ENCODE peak calls at places on chromosomes 5 and 9, in six cellular contexts. One of them, this sample, is unnamed.

GRCh38 chr9:109975574-109976327 is 195.8 kb downstream of the PALM2AKAP2 start:
- DNase-seq in foreskin fibroblast: peak
- DNase-seq in cardiac muscle cell: no peak
- DNase-seq in HCT116: no peak
- DNase-seq in fibroblast of pulmonary artery: peak
- DNase-seq in GM13977: no peak
- DNase-seq in this sample: no peak

GRCh38 chr5:177116631-177117373 is 16.8 kb upstream of the NSD1 start:
- DNase-seq in HCT116: no peak
- DNase-seq in cardiac muscle cell: no peak
- DNase-seq in GM13977: peak
- DNase-seq in foreskin fibroblast: peak
- DNase-seq in fibroblast of pulmonary artery: peak
- DNase-seq in this sample: peak

GRCh38 chr5:84816746-84817547 is 432.3 kb upstream of the EDIL3 start:
- DNase-seq in cardiac muscle cell: no peak
- DNase-seq in HCT116: no peak
- DNase-seq in foreskin fibroblast: no peak
- DNase-seq in fibroblast of pulmonary artery: peak
- DNase-seq in GM13977: no peak
- DNase-seq in this sample: no peak

GRCh38 chr5:180069589-180070247 is 1.8 kb downstream of the RNF130 start:
- DNase-seq in cardiac muscle cell: no peak
- DNase-seq in HCT116: no peak
- DNase-seq in GM13977: no peak
- DNase-seq in foreskin fibroblast: no peak
- DNase-seq in fibroblast of pulmonary artery: no peak
- DNase-seq in this sample: no peak

GRCh38 chr9:134355561-134356278 is 29.5 kb downstream of the RXRA start:
- DNase-seq in HCT116: no peak
- DNase-seq in fibroblast of pulmonary artery: no peak
- DNase-seq in foreskin fibroblast: no peak
- DNase-seq in cardiac muscle cell: peak
- DNase-seq in GM13977: no peak
- DNase-seq in this sample: no peak

GRCh38 chr9:36074870-36075532 is 38.3 kb downstream of the RECK start:
- DNase-seq in foreskin fibroblast: peak
- DNase-seq in GM13977: no peak
- DNase-seq in cardiac muscle cell: peak
- DNase-seq in fibroblast of pulmonary artery: peak
- DNase-seq in HCT116: no peak
- DNase-seq in this sample: no peak

GRCh38 chr5:155631116-155631515 is 617.6 kb downstream of the KIF4B start:
- DNase-seq in cardiac muscle cell: no peak
- DNase-seq in foreskin fibroblast: no peak
- DNase-seq in GM13977: no peak
- DNase-seq in fibroblast of pulmonary artery: no peak
- DNase-seq in HCT116: no peak
- DNase-seq in this sample: no peak

GRCh38 chr5:137561572-137561971 is 62.4 kb upstream of the SPOCK1 start:
- DNase-seq in HCT116: no peak
- DNase-seq in foreskin fibroblast: no peak
- DNase-seq in cardiac muscle cell: no peak
- DNase-seq in fibroblast of pulmonary artery: no peak
- DNase-seq in GM13977: no peak
- DNase-seq in this sample: no peak

GRCh38 chr5:124315746-124316415 is 430.6 kb downstream of the ZNF608 start:
- DNase-seq in GM13977: no peak
- DNase-seq in cardiac muscle cell: no peak
- DNase-seq in HCT116: no peak
- DNase-seq in foreskin fibroblast: peak
- DNase-seq in fibroblast of pulmonary artery: peak
- DNase-seq in this sample: no peak

DNA sequence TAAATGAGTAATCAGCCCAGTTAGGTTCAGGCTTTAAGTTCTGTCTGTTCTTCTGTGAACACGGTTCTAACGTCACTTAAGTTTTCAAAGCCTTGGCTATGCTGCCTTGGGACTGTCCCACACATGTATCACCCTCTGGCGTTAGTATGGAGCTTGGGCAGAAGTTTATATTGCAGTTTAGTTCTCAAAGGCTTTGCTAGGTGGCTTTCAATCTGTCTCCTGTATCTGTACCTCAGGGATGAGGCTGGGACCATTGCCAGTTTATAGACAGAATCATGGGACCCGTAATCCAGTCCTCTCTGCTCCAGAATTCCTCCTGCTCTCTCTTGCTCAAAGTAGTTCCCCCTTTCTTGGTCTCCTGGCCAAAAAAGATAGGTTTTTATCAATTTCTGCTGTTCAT is 12.1 kb downstream of the C9orf40 start:
- DNase-seq in HCT116: no peak
- DNase-seq in foreskin fibroblast: no peak
- DNase-seq in GM13977: no peak
- DNase-seq in cardiac muscle cell: no peak
- DNase-seq in fibroblast of pulmonary artery: peak
- DNase-seq in this sample: no peak
- TF ChIP-seq CTCF in HCT116: no peak
- TF ChIP-seq CTCF in foreskin fibroblast: no peak
- TF ChIP-seq CTCF in GM13977: no peak
- TF ChIP-seq CTCF in cardiac muscle cell: no peak
- TF ChIP-seq CTCF in fibroblast of pulmonary artery: peak
- TF ChIP-seq CTCF in this sample: no peak

DNA sequence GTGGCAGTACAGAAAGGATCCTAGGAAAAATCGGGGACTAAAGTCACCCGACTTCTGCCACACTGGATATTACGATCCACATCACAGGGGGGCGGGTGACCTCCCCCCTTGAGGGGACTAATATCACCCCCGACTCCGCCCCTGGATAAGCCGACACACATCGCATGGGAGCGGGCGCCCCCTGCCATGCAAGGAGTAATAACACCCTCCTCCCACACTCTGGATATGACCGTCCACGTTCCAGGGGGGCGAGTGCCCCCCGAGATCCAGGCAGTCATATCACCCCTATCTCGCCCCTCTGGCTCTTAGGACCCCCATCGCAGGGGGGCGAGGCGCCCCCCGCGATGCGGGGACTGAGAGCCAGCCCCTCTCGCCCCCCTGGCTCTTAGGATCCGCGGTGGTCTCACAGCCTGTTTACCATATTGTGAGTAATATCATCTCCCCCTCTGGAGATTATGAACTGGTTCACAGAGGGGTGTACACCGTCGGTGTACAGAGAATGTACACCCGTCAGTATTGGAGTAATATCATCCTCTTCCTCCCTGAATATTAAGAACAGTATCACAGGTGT is 423.0 kb downstream of the DIRAS2 start:
- DNase-seq in foreskin fibroblast: no peak
- DNase-seq in HCT116: no peak
- DNase-seq in fibroblast of pulmonary artery: no peak
- DNase-seq in cardiac muscle cell: peak
- DNase-seq in GM13977: peak
- DNase-seq in this sample: peak
- TF ChIP-seq CTCF in foreskin fibroblast: no peak
- TF ChIP-seq CTCF in HCT116: peak
- TF ChIP-seq CTCF in fibroblast of pulmonary artery: no peak
- TF ChIP-seq CTCF in cardiac muscle cell: no peak
- TF ChIP-seq CTCF in GM13977: peak
- TF ChIP-seq CTCF in this sample: peak

DNA sequence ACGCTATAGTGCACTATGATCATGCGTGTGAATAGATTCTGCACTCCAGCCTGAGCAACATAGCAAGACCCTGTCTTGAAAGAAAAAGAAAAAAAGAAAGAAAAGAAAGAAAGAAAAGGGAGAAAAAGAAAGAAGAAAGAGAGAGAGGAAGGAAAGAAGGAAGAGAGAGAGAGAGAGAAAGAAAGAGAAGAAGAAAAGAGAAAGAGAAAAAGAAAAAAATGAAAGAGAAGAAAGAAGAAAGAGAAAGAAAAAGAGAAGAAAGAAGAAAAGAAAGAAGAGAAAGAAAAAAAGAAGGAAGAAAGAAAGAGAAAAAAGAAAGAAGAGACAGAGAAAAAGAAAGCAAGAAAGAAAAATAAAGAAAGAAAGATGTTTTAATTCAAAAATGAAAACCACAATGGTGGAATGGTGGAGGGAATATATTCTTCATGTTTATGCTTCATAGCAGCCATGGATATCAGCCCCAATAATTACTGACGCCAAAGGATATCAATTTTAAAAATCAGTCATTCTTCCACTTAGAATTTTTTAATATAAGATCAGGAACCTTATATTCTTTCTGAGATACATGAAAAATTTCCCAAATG is 168.7 kb upstream of the TBCA start:
- DNase-seq in fibroblast of pulmonary artery: no peak
- DNase-seq in foreskin fibroblast: no peak
- DNase-seq in GM13977: no peak
- DNase-seq in cardiac muscle cell: no peak
- DNase-seq in HCT116: no peak
- DNase-seq in this sample: no peak
- TF ChIP-seq CTCF in fibroblast of pulmonary artery: no peak
- TF ChIP-seq CTCF in foreskin fibroblast: no peak
- TF ChIP-seq CTCF in GM13977: no peak
- TF ChIP-seq CTCF in cardiac muscle cell: no peak
- TF ChIP-seq CTCF in HCT116: no peak
- TF ChIP-seq CTCF in this sample: no peak

GRCh38 chr9:1460143-1460769 is 410.1 kb downstream of the DMRT2 start:
- DNase-seq in fibroblast of pulmonary artery: no peak
- DNase-seq in foreskin fibroblast: no peak
- DNase-seq in GM13977: peak
- DNase-seq in cardiac muscle cell: peak
- DNase-seq in HCT116: no peak
- DNase-seq in this sample: peak
- TF ChIP-seq CTCF in fibroblast of pulmonary artery: peak
- TF ChIP-seq CTCF in foreskin fibroblast: peak
- TF ChIP-seq CTCF in GM13977: peak
- TF ChIP-seq CTCF in cardiac muscle cell: peak
- TF ChIP-seq CTCF in HCT116: peak
- TF ChIP-seq CTCF in this sample: peak

DNA sequence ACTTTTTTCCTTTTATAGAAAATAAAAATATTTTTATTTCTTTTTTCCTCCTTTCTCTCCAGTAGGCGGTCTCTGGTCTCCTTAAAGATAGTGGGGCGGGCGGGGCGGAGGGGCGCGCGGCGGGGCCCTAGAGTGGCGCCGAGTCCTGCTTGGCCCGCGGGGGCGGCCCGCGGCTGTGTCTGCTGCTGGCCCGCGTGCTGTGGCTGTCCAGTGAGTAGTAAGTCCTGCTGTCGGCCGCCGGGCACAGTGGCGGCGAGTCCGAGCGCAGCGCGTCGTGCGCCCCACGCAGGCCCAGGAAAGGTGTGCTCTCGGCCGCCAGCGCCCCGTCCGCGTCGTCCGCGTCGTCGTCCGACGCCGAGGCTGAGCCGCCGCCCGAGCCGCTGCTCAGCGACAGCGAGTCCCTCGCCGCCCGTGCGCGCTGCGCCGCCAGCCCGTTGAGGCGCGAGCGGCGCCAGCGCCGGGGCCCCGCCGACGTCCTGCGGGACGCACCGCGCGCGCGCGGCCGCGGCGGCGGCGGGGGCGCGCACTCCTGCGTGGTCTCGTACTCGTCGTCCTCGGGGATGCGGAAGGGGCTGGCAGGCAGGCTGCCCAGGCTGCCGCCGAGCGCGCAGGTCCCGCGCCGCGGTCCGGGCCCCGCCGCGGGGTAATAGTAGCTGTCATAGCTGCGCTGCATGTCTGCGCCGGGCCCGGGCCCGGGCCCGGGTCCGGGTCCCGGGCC is 52.3 kb downstream of the PSD2 start:
- DNase-seq in fibroblast of pulmonary artery: peak
- DNase-seq in HCT116: no peak
- DNase-seq in GM13977: peak
- DNase-seq in foreskin fibroblast: peak
- DNase-seq in cardiac muscle cell: peak
- DNase-seq in this sample: peak
- TF ChIP-seq CTCF in fibroblast of pulmonary artery: no peak
- TF ChIP-seq CTCF in HCT116: no peak
- TF ChIP-seq CTCF in GM13977: peak
- TF ChIP-seq CTCF in foreskin fibroblast: no peak
- TF ChIP-seq CTCF in cardiac muscle cell: no peak
- TF ChIP-seq CTCF in this sample: no peak

This sample was measured in GM13976.